ENCODE peak calls at places on chromosomes 1 and 21, in five cellular contexts. One of them, this sample, is unnamed.

GRCh38 chr1:3668585-3669300 is 16.4 kb downstream of the TP73 start:
- DNase-seq in mesenteric fat pad: peak
- DNase-seq in stromal cell of bone marrow: no peak
- DNase-seq in stimulated activated CD4-positive, alpha-beta T cell treated with anti-CD3 and anti-CD28 coated beads, Interleukin-1b, Interleukin-23, amount 100 ng/mL, for 1 hour: no peak
- DNase-seq in small intestine: peak
- DNase-seq in this sample: no peak

GRCh38 chr1:25178917-25179571 is 53.3 kb downstream of the SYF2 start:
- DNase-seq in mesenteric fat pad: peak
- DNase-seq in stromal cell of bone marrow: no peak
- DNase-seq in stimulated activated CD4-positive, alpha-beta T cell treated with anti-CD3 and anti-CD28 coated beads, Interleukin-1b, Interleukin-23, amount 100 ng/mL, for 1 hour: no peak
- DNase-seq in small intestine: no peak
- DNase-seq in this sample: no peak

GRCh38 chr1:23957096-23957495 is 2.5 kb upstream of the PNRC2 start:
- DNase-seq in mesenteric fat pad: no peak
- DNase-seq in stromal cell of bone marrow: no peak
- DNase-seq in stimulated activated CD4-positive, alpha-beta T cell treated with anti-CD3 and anti-CD28 coated beads, Interleukin-1b, Interleukin-23, amount 100 ng/mL, for 1 hour: no peak
- DNase-seq in small intestine: peak
- DNase-seq in this sample: no peak

GRCh38 chr1:27858072-27858948 is 14.0 kb upstream of the THEMIS2 start:
- DNase-seq in mesenteric fat pad: peak
- DNase-seq in stromal cell of bone marrow: peak
- DNase-seq in stimulated activated CD4-positive, alpha-beta T cell treated with anti-CD3 and anti-CD28 coated beads, Interleukin-1b, Interleukin-23, amount 100 ng/mL, for 1 hour: peak
- DNase-seq in small intestine: peak
- DNase-seq in this sample: peak

GRCh38 chr1:28301368-28302174 is 27.3 kb upstream of the MED18 start:
- DNase-seq in mesenteric fat pad: no peak
- DNase-seq in stromal cell of bone marrow: no peak
- DNase-seq in stimulated activated CD4-positive, alpha-beta T cell treated with anti-CD3 and anti-CD28 coated beads, Interleukin-1b, Interleukin-23, amount 100 ng/mL, for 1 hour: no peak
- DNase-seq in small intestine: no peak
- DNase-seq in this sample: peak

GRCh38 chr1:191504999-191505398 is 653.3 kb upstream of the RGS18 start:
- DNase-seq in mesenteric fat pad: no peak
- DNase-seq in stromal cell of bone marrow: no peak
- DNase-seq in stimulated activated CD4-positive, alpha-beta T cell treated with anti-CD3 and anti-CD28 coated beads, Interleukin-1b, Interleukin-23, amount 100 ng/mL, for 1 hour: no peak
- DNase-seq in small intestine: no peak
- DNase-seq in this sample: no peak

GRCh38 chr1:172826096-172826741 is 167.3 kb downstream of the FASLG start:
- DNase-seq in mesenteric fat pad: no peak
- DNase-seq in stromal cell of bone marrow: peak
- DNase-seq in stimulated activated CD4-positive, alpha-beta T cell treated with anti-CD3 and anti-CD28 coated beads, Interleukin-1b, Interleukin-23, amount 100 ng/mL, for 1 hour: no peak
- DNase-seq in small intestine: peak
- DNase-seq in this sample: peak

GRCh38 chr1:25756210-25756609 is 43.8 kb upstream of the SELENON start:
- DNase-seq in mesenteric fat pad: no peak
- DNase-seq in stromal cell of bone marrow: no peak
- DNase-seq in stimulated activated CD4-positive, alpha-beta T cell treated with anti-CD3 and anti-CD28 coated beads, Interleukin-1b, Interleukin-23, amount 100 ng/mL, for 1 hour: no peak
- DNase-seq in small intestine: no peak
- DNase-seq in this sample: no peak

GRCh38 chr1:23366598-23366997 is 3.0 kb downstream of the ZNF436 start:
- DNase-seq in mesenteric fat pad: no peak
- DNase-seq in stromal cell of bone marrow: no peak
- DNase-seq in stimulated activated CD4-positive, alpha-beta T cell treated with anti-CD3 and anti-CD28 coated beads, Interleukin-1b, Interleukin-23, amount 100 ng/mL, for 1 hour: no peak
- DNase-seq in small intestine: no peak
- DNase-seq in this sample: no peak

GRCh38 chr1:59061876-59062275 is 235.0 kb upstream of the FGGY start:
- DNase-seq in mesenteric fat pad: no peak
- DNase-seq in stromal cell of bone marrow: peak
- DNase-seq in stimulated activated CD4-positive, alpha-beta T cell treated with anti-CD3 and anti-CD28 coated beads, Interleukin-1b, Interleukin-23, amount 100 ng/mL, for 1 hour: no peak
- DNase-seq in small intestine: no peak
- DNase-seq in this sample: peak

GRCh38 chr1:76501576-76502219 is 365.6 kb upstream of the ST6GALNAC5 start:
- DNase-seq in mesenteric fat pad: no peak
- DNase-seq in stromal cell of bone marrow: no peak
- DNase-seq in stimulated activated CD4-positive, alpha-beta T cell treated with anti-CD3 and anti-CD28 coated beads, Interleukin-1b, Interleukin-23, amount 100 ng/mL, for 1 hour: no peak
- DNase-seq in small intestine: no peak
- DNase-seq in this sample: no peak

GRCh38 chr1:53390261-53390660 is 62.4 kb upstream of the LRP8 start:
- DNase-seq in mesenteric fat pad: no peak
- DNase-seq in stromal cell of bone marrow: no peak
- DNase-seq in stimulated activated CD4-positive, alpha-beta T cell treated with anti-CD3 and anti-CD28 coated beads, Interleukin-1b, Interleukin-23, amount 100 ng/mL, for 1 hour: no peak
- DNase-seq in small intestine: peak
- DNase-seq in this sample: no peak

GRCh38 chr1:158179301-158180041 is 1.2 kb upstream of the CD1D start:
- DNase-seq in mesenteric fat pad: no peak
- DNase-seq in stromal cell of bone marrow: no peak
- DNase-seq in stimulated activated CD4-positive, alpha-beta T cell treated with anti-CD3 and anti-CD28 coated beads, Interleukin-1b, Interleukin-23, amount 100 ng/mL, for 1 hour: no peak
- DNase-seq in small intestine: peak
- DNase-seq in this sample: no peak

GRCh38 chr21:34517491-34518245 is 5.7 kb upstream of the KCNE1 start:
- DNase-seq in mesenteric fat pad: no peak
- DNase-seq in stromal cell of bone marrow: no peak
- DNase-seq in stimulated activated CD4-positive, alpha-beta T cell treated with anti-CD3 and anti-CD28 coated beads, Interleukin-1b, Interleukin-23, amount 100 ng/mL, for 1 hour: no peak
- DNase-seq in small intestine: peak
- DNase-seq in this sample: no peak

GRCh38 chr1:18923721-18924610 is 21.6 kb upstream of the ALDH4A1 start:
- DNase-seq in mesenteric fat pad: no peak
- DNase-seq in stromal cell of bone marrow: no peak
- DNase-seq in stimulated activated CD4-positive, alpha-beta T cell treated with anti-CD3 and anti-CD28 coated beads, Interleukin-1b, Interleukin-23, amount 100 ng/mL, for 1 hour: no peak
- DNase-seq in small intestine: no peak
- DNase-seq in this sample: no peak

This sample was measured in amniotic stem cell.